ENCODE peak calls at places on chromosomes 13 and 19, in ten cellular contexts. One of them, this sample, is unnamed.

GRCh38 chr19:18007939-18008673 is at the start of gene ARRDC2:
- DNase-seq in WTC11: peak; percentile 92
- DNase-seq in activated T-helper 1 cell treated with anti-CD3 and anti-CD28 coated beads, Interleukin-12 subunit alpha, Interleukin-12 subunit beta, Interleukin-2, Interleukin-4 antibody, amounts not matched to agents 30 ng/mL and 10 ng/mL and 1 ng/mL, durations not matched to agents 14 hours and 24 hours and 36 hours: peak; percentile 87
- DNase-seq in NCI-H524 treated with DMSO at 0.1 percent for 48 hours: peak; percentile 58
- DNase-seq in DMS79: peak; percentile 80
- DNase-seq in activated naive CD8-positive, alpha-beta T cell treated with anti-CD3 and anti-CD28 coated beads, Interleukin-2, amount 50 U/mL, for 24 hours: peak; percentile 89
- DNase-seq in AG09319: peak; percentile 74
- DNase-seq in M059J: peak; percentile 82
- DNase-seq in T-cell: peak; percentile 88
- DNase-seq in skeletal muscle cell: peak; percentile 66
- DNase-seq in this sample: peak; percentile 77

GRCh38 chr13:72556945-72557344 is 170.5 kb downstream of the MZT1 start:
- DNase-seq in WTC11: no peak
- DNase-seq in activated naive CD8-positive, alpha-beta T cell treated with anti-CD3 and anti-CD28 coated beads, Interleukin-2, amount 50 U/mL, for 24 hours: no peak
- DNase-seq in T-cell: no peak
- DNase-seq in skeletal muscle cell: no peak
- DNase-seq in AG09319: no peak
- DNase-seq in DMS79: no peak
- DNase-seq in activated T-helper 1 cell treated with anti-CD3 and anti-CD28 coated beads, Interleukin-12 subunit alpha, Interleukin-12 subunit beta, Interleukin-2, Interleukin-4 antibody, amounts not matched to agents 30 ng/mL and 10 ng/mL and 1 ng/mL, durations not matched to agents 14 hours and 24 hours and 36 hours: no peak
- DNase-seq in M059J: no peak
- DNase-seq in NCI-H524 treated with DMSO at 0.1 percent for 48 hours: no peak
- DNase-seq in this sample: no peak

GRCh38 chr19:6185093-6185824 is 49.8 kb downstream of the ACSBG2 start:
- DNase-seq in DMS79: no peak
- DNase-seq in NCI-H524 treated with DMSO at 0.1 percent for 48 hours: no peak
- DNase-seq in skeletal muscle cell: no peak
- DNase-seq in activated naive CD8-positive, alpha-beta T cell treated with anti-CD3 and anti-CD28 coated beads, Interleukin-2, amount 50 U/mL, for 24 hours: no peak
- DNase-seq in AG09319: no peak
- DNase-seq in T-cell: no peak
- DNase-seq in M059J: no peak
- DNase-seq in activated T-helper 1 cell treated with anti-CD3 and anti-CD28 coated beads, Interleukin-12 subunit alpha, Interleukin-12 subunit beta, Interleukin-2, Interleukin-4 antibody, amounts not matched to agents 30 ng/mL and 10 ng/mL and 1 ng/mL, durations not matched to agents 14 hours and 24 hours and 36 hours: no peak
- DNase-seq in WTC11: no peak
- DNase-seq in this sample: no peak

GRCh38 chr13:38008636-38009035 is 139.1 kb upstream of the TRPC4 start:
- DNase-seq in DMS79: no peak
- DNase-seq in WTC11: no peak
- DNase-seq in T-cell: no peak
- DNase-seq in M059J: no peak
- DNase-seq in activated naive CD8-positive, alpha-beta T cell treated with anti-CD3 and anti-CD28 coated beads, Interleukin-2, amount 50 U/mL, for 24 hours: no peak
- DNase-seq in skeletal muscle cell: no peak
- DNase-seq in AG09319: no peak
- DNase-seq in NCI-H524 treated with DMSO at 0.1 percent for 48 hours: no peak
- DNase-seq in activated T-helper 1 cell treated with anti-CD3 and anti-CD28 coated beads, Interleukin-12 subunit alpha, Interleukin-12 subunit beta, Interleukin-2, Interleukin-4 antibody, amounts not matched to agents 30 ng/mL and 10 ng/mL and 1 ng/mL, durations not matched to agents 14 hours and 24 hours and 36 hours: no peak
- DNase-seq in this sample: no peak

GRCh38 chr13:74761794-74762193 is 627.6 kb upstream of the KLF12 start:
- DNase-seq in DMS79: no peak
- DNase-seq in NCI-H524 treated with DMSO at 0.1 percent for 48 hours: no peak
- DNase-seq in activated T-helper 1 cell treated with anti-CD3 and anti-CD28 coated beads, Interleukin-12 subunit alpha, Interleukin-12 subunit beta, Interleukin-2, Interleukin-4 antibody, amounts not matched to agents 30 ng/mL and 10 ng/mL and 1 ng/mL, durations not matched to agents 14 hours and 24 hours and 36 hours: no peak
- DNase-seq in skeletal muscle cell: peak; percentile 80
- DNase-seq in WTC11: no peak
- DNase-seq in activated naive CD8-positive, alpha-beta T cell treated with anti-CD3 and anti-CD28 coated beads, Interleukin-2, amount 50 U/mL, for 24 hours: no peak
- DNase-seq in T-cell: no peak
- DNase-seq in M059J: no peak
- DNase-seq in AG09319: peak; percentile 91
- DNase-seq in this sample: no peak

GRCh38 chr19:35044317-35045117 is 3.0 kb downstream of the HPN start:
- DNase-seq in activated T-helper 1 cell treated with anti-CD3 and anti-CD28 coated beads, Interleukin-12 subunit alpha, Interleukin-12 subunit beta, Interleukin-2, Interleukin-4 antibody, amounts not matched to agents 30 ng/mL and 10 ng/mL and 1 ng/mL, durations not matched to agents 14 hours and 24 hours and 36 hours: peak; percentile 32
- DNase-seq in WTC11: peak; percentile 83
- DNase-seq in NCI-H524 treated with DMSO at 0.1 percent for 48 hours: no peak
- DNase-seq in DMS79: no peak
- DNase-seq in M059J: peak; percentile 39
- DNase-seq in activated naive CD8-positive, alpha-beta T cell treated with anti-CD3 and anti-CD28 coated beads, Interleukin-2, amount 50 U/mL, for 24 hours: peak; percentile 73
- DNase-seq in T-cell: no peak
- DNase-seq in AG09319: no peak
- DNase-seq in skeletal muscle cell: no peak
- DNase-seq in this sample: peak; percentile 14

GRCh38 chr19:43641333-43641732 is 1.7 kb upstream of the CADM4 start:
- DNase-seq in AG09319: no peak
- DNase-seq in activated naive CD8-positive, alpha-beta T cell treated with anti-CD3 and anti-CD28 coated beads, Interleukin-2, amount 50 U/mL, for 24 hours: no peak
- DNase-seq in skeletal muscle cell: no peak
- DNase-seq in NCI-H524 treated with DMSO at 0.1 percent for 48 hours: no peak
- DNase-seq in activated T-helper 1 cell treated with anti-CD3 and anti-CD28 coated beads, Interleukin-12 subunit alpha, Interleukin-12 subunit beta, Interleukin-2, Interleukin-4 antibody, amounts not matched to agents 30 ng/mL and 10 ng/mL and 1 ng/mL, durations not matched to agents 14 hours and 24 hours and 36 hours: no peak
- DNase-seq in M059J: no peak
- DNase-seq in WTC11: no peak
- DNase-seq in DMS79: no peak
- DNase-seq in T-cell: no peak
- DNase-seq in this sample: no peak

GRCh38 chr13:114025432-114026127 is 51.7 kb upstream of the C13orf46 start:
- DNase-seq in M059J: no peak
- DNase-seq in NCI-H524 treated with DMSO at 0.1 percent for 48 hours: peak; percentile 6
- DNase-seq in AG09319: no peak
- DNase-seq in DMS79: no peak
- DNase-seq in activated naive CD8-positive, alpha-beta T cell treated with anti-CD3 and anti-CD28 coated beads, Interleukin-2, amount 50 U/mL, for 24 hours: no peak
- DNase-seq in skeletal muscle cell: peak; percentile 43
- DNase-seq in T-cell: no peak
- DNase-seq in activated T-helper 1 cell treated with anti-CD3 and anti-CD28 coated beads, Interleukin-12 subunit alpha, Interleukin-12 subunit beta, Interleukin-2, Interleukin-4 antibody, amounts not matched to agents 30 ng/mL and 10 ng/mL and 1 ng/mL, durations not matched to agents 14 hours and 24 hours and 36 hours: no peak
- DNase-seq in WTC11: no peak
- DNase-seq in this sample: no peak

GRCh38 chr13:37667631-37668161 is 69.1 kb upstream of the POSTN start:
- DNase-seq in DMS79: no peak
- DNase-seq in activated T-helper 1 cell treated with anti-CD3 and anti-CD28 coated beads, Interleukin-12 subunit alpha, Interleukin-12 subunit beta, Interleukin-2, Interleukin-4 antibody, amounts not matched to agents 30 ng/mL and 10 ng/mL and 1 ng/mL, durations not matched to agents 14 hours and 24 hours and 36 hours: no peak
- DNase-seq in M059J: no peak
- DNase-seq in skeletal muscle cell: no peak
- DNase-seq in WTC11: no peak
- DNase-seq in T-cell: no peak
- DNase-seq in NCI-H524 treated with DMSO at 0.1 percent for 48 hours: no peak
- DNase-seq in activated naive CD8-positive, alpha-beta T cell treated with anti-CD3 and anti-CD28 coated beads, Interleukin-2, amount 50 U/mL, for 24 hours: no peak
- DNase-seq in AG09319: no peak
- DNase-seq in this sample: no peak

GRCh38 chr13:65535360-65535759 is 1694.8 kb downstream of the PCDH9 start:
- DNase-seq in NCI-H524 treated with DMSO at 0.1 percent for 48 hours: no peak
- DNase-seq in skeletal muscle cell: no peak
- DNase-seq in AG09319: no peak
- DNase-seq in T-cell: no peak
- DNase-seq in DMS79: no peak
- DNase-seq in activated naive CD8-positive, alpha-beta T cell treated with anti-CD3 and anti-CD28 coated beads, Interleukin-2, amount 50 U/mL, for 24 hours: no peak
- DNase-seq in WTC11: no peak
- DNase-seq in activated T-helper 1 cell treated with anti-CD3 and anti-CD28 coated beads, Interleukin-12 subunit alpha, Interleukin-12 subunit beta, Interleukin-2, Interleukin-4 antibody, amounts not matched to agents 30 ng/mL and 10 ng/mL and 1 ng/mL, durations not matched to agents 14 hours and 24 hours and 36 hours: no peak
- DNase-seq in M059J: no peak
- DNase-seq in this sample: no peak

GRCh38 chr13:105642511-105642958 is 892.9 kb downstream of the EFNB2 start:
- DNase-seq in WTC11: no peak
- DNase-seq in M059J: peak; percentile 72
- DNase-seq in activated T-helper 1 cell treated with anti-CD3 and anti-CD28 coated beads, Interleukin-12 subunit alpha, Interleukin-12 subunit beta, Interleukin-2, Interleukin-4 antibody, amounts not matched to agents 30 ng/mL and 10 ng/mL and 1 ng/mL, durations not matched to agents 14 hours and 24 hours and 36 hours: no peak
- DNase-seq in NCI-H524 treated with DMSO at 0.1 percent for 48 hours: no peak
- DNase-seq in T-cell: no peak
- DNase-seq in activated naive CD8-positive, alpha-beta T cell treated with anti-CD3 and anti-CD28 coated beads, Interleukin-2, amount 50 U/mL, for 24 hours: no peak
- DNase-seq in skeletal muscle cell: no peak
- DNase-seq in DMS79: no peak
- DNase-seq in AG09319: no peak
- DNase-seq in this sample: no peak

GRCh38 chr13:77325371-77325941 is 1.4 kb downstream of the MYCBP2 start:
- DNase-seq in AG09319: no peak
- DNase-seq in activated T-helper 1 cell treated with anti-CD3 and anti-CD28 coated beads, Interleukin-12 subunit alpha, Interleukin-12 subunit beta, Interleukin-2, Interleukin-4 antibody, amounts not matched to agents 30 ng/mL and 10 ng/mL and 1 ng/mL, durations not matched to agents 14 hours and 24 hours and 36 hours: no peak
- DNase-seq in activated naive CD8-positive, alpha-beta T cell treated with anti-CD3 and anti-CD28 coated beads, Interleukin-2, amount 50 U/mL, for 24 hours: no peak
- DNase-seq in NCI-H524 treated with DMSO at 0.1 percent for 48 hours: no peak
- DNase-seq in DMS79: no peak
- DNase-seq in skeletal muscle cell: no peak
- DNase-seq in T-cell: no peak
- DNase-seq in WTC11: no peak
- DNase-seq in M059J: peak; percentile 33
- DNase-seq in this sample: no peak

GRCh38 chr19:46475976-46476375 is 4.6 kb upstream of the PNMA8A start:
- DNase-seq in activated naive CD8-positive, alpha-beta T cell treated with anti-CD3 and anti-CD28 coated beads, Interleukin-2, amount 50 U/mL, for 24 hours: no peak
- DNase-seq in AG09319: no peak
- DNase-seq in WTC11: no peak
- DNase-seq in T-cell: no peak
- DNase-seq in skeletal muscle cell: no peak
- DNase-seq in activated T-helper 1 cell treated with anti-CD3 and anti-CD28 coated beads, Interleukin-12 subunit alpha, Interleukin-12 subunit beta, Interleukin-2, Interleukin-4 antibody, amounts not matched to agents 30 ng/mL and 10 ng/mL and 1 ng/mL, durations not matched to agents 14 hours and 24 hours and 36 hours: no peak
- DNase-seq in DMS79: no peak
- DNase-seq in M059J: no peak
- DNase-seq in NCI-H524 treated with DMSO at 0.1 percent for 48 hours: no peak
- DNase-seq in this sample: no peak

GRCh38 chr19:44777715-44778347 is at the start of gene CBLC:
- DNase-seq in skeletal muscle cell: no peak
- DNase-seq in AG09319: no peak
- DNase-seq in NCI-H524 treated with DMSO at 0.1 percent for 48 hours: no peak
- DNase-seq in M059J: no peak
- DNase-seq in DMS79: peak; percentile 56
- DNase-seq in activated naive CD8-positive, alpha-beta T cell treated with anti-CD3 and anti-CD28 coated beads, Interleukin-2, amount 50 U/mL, for 24 hours: no peak
- DNase-seq in T-cell: no peak
- DNase-seq in activated T-helper 1 cell treated with anti-CD3 and anti-CD28 coated beads, Interleukin-12 subunit alpha, Interleukin-12 subunit beta, Interleukin-2, Interleukin-4 antibody, amounts not matched to agents 30 ng/mL and 10 ng/mL and 1 ng/mL, durations not matched to agents 14 hours and 24 hours and 36 hours: no peak
- DNase-seq in WTC11: peak; percentile 96
- DNase-seq in this sample: no peak

GRCh38 chr19:16527971-16528521 is 14.2 kb downstream of the CHERP start:
- DNase-seq in activated naive CD8-positive, alpha-beta T cell treated with anti-CD3 and anti-CD28 coated beads, Interleukin-2, amount 50 U/mL, for 24 hours: peak; percentile 34
- DNase-seq in WTC11: peak; percentile 59
- DNase-seq in M059J: no peak
- DNase-seq in skeletal muscle cell: no peak
- DNase-seq in T-cell: no peak
- DNase-seq in NCI-H524 treated with DMSO at 0.1 percent for 48 hours: no peak
- DNase-seq in DMS79: no peak
- DNase-seq in AG09319: no peak
- DNase-seq in activated T-helper 1 cell treated with anti-CD3 and anti-CD28 coated beads, Interleukin-12 subunit alpha, Interleukin-12 subunit beta, Interleukin-2, Interleukin-4 antibody, amounts not matched to agents 30 ng/mL and 10 ng/mL and 1 ng/mL, durations not matched to agents 14 hours and 24 hours and 36 hours: peak; percentile 20
- DNase-seq in this sample: no peak

GRCh38 chr19:33386361-33386858 is 12.9 kb downstream of the CEBPG start:
- DNase-seq in activated T-helper 1 cell treated with anti-CD3 and anti-CD28 coated beads, Interleukin-12 subunit alpha, Interleukin-12 subunit beta, Interleukin-2, Interleukin-4 antibody, amounts not matched to agents 30 ng/mL and 10 ng/mL and 1 ng/mL, durations not matched to agents 14 hours and 24 hours and 36 hours: no peak
- DNase-seq in T-cell: no peak
- DNase-seq in activated naive CD8-positive, alpha-beta T cell treated with anti-CD3 and anti-CD28 coated beads, Interleukin-2, amount 50 U/mL, for 24 hours: no peak
- DNase-seq in NCI-H524 treated with DMSO at 0.1 percent for 48 hours: no peak
- DNase-seq in WTC11: no peak
- DNase-seq in AG09319: no peak
- DNase-seq in skeletal muscle cell: no peak
- DNase-seq in M059J: no peak
- DNase-seq in DMS79: peak; percentile 87
- DNase-seq in this sample: no peak

GRCh38 chr13:50129923-50130685 is 114.9 kb downstream of the KCNRG start:
- DNase-seq in DMS79: no peak
- DNase-seq in M059J: peak; percentile 55
- DNase-seq in activated T-helper 1 cell treated with anti-CD3 and anti-CD28 coated beads, Interleukin-12 subunit alpha, Interleukin-12 subunit beta, Interleukin-2, Interleukin-4 antibody, amounts not matched to agents 30 ng/mL and 10 ng/mL and 1 ng/mL, durations not matched to agents 14 hours and 24 hours and 36 hours: no peak
- DNase-seq in activated naive CD8-positive, alpha-beta T cell treated with anti-CD3 and anti-CD28 coated beads, Interleukin-2, amount 50 U/mL, for 24 hours: peak; percentile 38
- DNase-seq in AG09319: no peak
- DNase-seq in NCI-H524 treated with DMSO at 0.1 percent for 48 hours: no peak
- DNase-seq in skeletal muscle cell: no peak
- DNase-seq in T-cell: no peak
- DNase-seq in WTC11: peak; percentile 49
- DNase-seq in this sample: no peak

GRCh38 chr13:91667486-91667885 is 269.1 kb downstream of the GPC5 start:
- DNase-seq in DMS79: no peak
- DNase-seq in NCI-H524 treated with DMSO at 0.1 percent for 48 hours: no peak
- DNase-seq in skeletal muscle cell: no peak
- DNase-seq in WTC11: no peak
- DNase-seq in activated T-helper 1 cell treated with anti-CD3 and anti-CD28 coated beads, Interleukin-12 subunit alpha, Interleukin-12 subunit beta, Interleukin-2, Interleukin-4 antibody, amounts not matched to agents 30 ng/mL and 10 ng/mL and 1 ng/mL, durations not matched to agents 14 hours and 24 hours and 36 hours: no peak
- DNase-seq in M059J: no peak
- DNase-seq in AG09319: no peak
- DNase-seq in activated naive CD8-positive, alpha-beta T cell treated with anti-CD3 and anti-CD28 coated beads, Interleukin-2, amount 50 U/mL, for 24 hours: no peak
- DNase-seq in T-cell: no peak
- DNase-seq in this sample: no peak

GRCh38 chr19:3338541-3339181 is 27.7 kb upstream of the NFIC start:
- DNase-seq in DMS79: no peak
- DNase-seq in T-cell: peak; percentile 78
- DNase-seq in AG09319: no peak
- DNase-seq in WTC11: no peak
- DNase-seq in activated naive CD8-positive, alpha-beta T cell treated with anti-CD3 and anti-CD28 coated beads, Interleukin-2, amount 50 U/mL, for 24 hours: peak; percentile 45
- DNase-seq in NCI-H524 treated with DMSO at 0.1 percent for 48 hours: no peak
- DNase-seq in M059J: no peak
- DNase-seq in skeletal muscle cell: no peak
- DNase-seq in activated T-helper 1 cell treated with anti-CD3 and anti-CD28 coated beads, Interleukin-12 subunit alpha, Interleukin-12 subunit beta, Interleukin-2, Interleukin-4 antibody, amounts not matched to agents 30 ng/mL and 10 ng/mL and 1 ng/mL, durations not matched to agents 14 hours and 24 hours and 36 hours: no peak
- DNase-seq in this sample: no peak

GRCh38 chr13:112516218-112516617 is 71.7 kb downstream of the TUBGCP3 start:
- DNase-seq in NCI-H524 treated with DMSO at 0.1 percent for 48 hours: no peak
- DNase-seq in activated naive CD8-positive, alpha-beta T cell treated with anti-CD3 and anti-CD28 coated beads, Interleukin-2, amount 50 U/mL, for 24 hours: no peak
- DNase-seq in T-cell: no peak
- DNase-seq in AG09319: no peak
- DNase-seq in skeletal muscle cell: no peak
- DNase-seq in activated T-helper 1 cell treated with anti-CD3 and anti-CD28 coated beads, Interleukin-12 subunit alpha, Interleukin-12 subunit beta, Interleukin-2, Interleukin-4 antibody, amounts not matched to agents 30 ng/mL and 10 ng/mL and 1 ng/mL, durations not matched to agents 14 hours and 24 hours and 36 hours: no peak
- DNase-seq in WTC11: no peak
- DNase-seq in DMS79: no peak
- DNase-seq in M059J: no peak
- DNase-seq in this sample: no peak

GRCh38 chr19:4654437-4655361 is 15.4 kb downstream of the TNFAIP8L1 start:
- DNase-seq in AG09319: no peak
- DNase-seq in activated naive CD8-positive, alpha-beta T cell treated with anti-CD3 and anti-CD28 coated beads, Interleukin-2, amount 50 U/mL, for 24 hours: no peak
- DNase-seq in activated T-helper 1 cell treated with anti-CD3 and anti-CD28 coated beads, Interleukin-12 subunit alpha, Interleukin-12 subunit beta, Interleukin-2, Interleukin-4 antibody, amounts not matched to agents 30 ng/mL and 10 ng/mL and 1 ng/mL, durations not matched to agents 14 hours and 24 hours and 36 hours: no peak
- DNase-seq in T-cell: no peak
- DNase-seq in NCI-H524 treated with DMSO at 0.1 percent for 48 hours: no peak
- DNase-seq in WTC11: no peak
- DNase-seq in DMS79: no peak
- DNase-seq in M059J: no peak
- DNase-seq in skeletal muscle cell: no peak
- DNase-seq in this sample: no peak

GRCh38 chr19:3397266-3398022 is 31.1 kb downstream of the NFIC start:
- DNase-seq in NCI-H524 treated with DMSO at 0.1 percent for 48 hours: no peak
- DNase-seq in skeletal muscle cell: no peak
- DNase-seq in DMS79: no peak
- DNase-seq in T-cell: no peak
- DNase-seq in M059J: no peak
- DNase-seq in AG09319: no peak
- DNase-seq in WTC11: peak; percentile 31
- DNase-seq in activated naive CD8-positive, alpha-beta T cell treated with anti-CD3 and anti-CD28 coated beads, Interleukin-2, amount 50 U/mL, for 24 hours: no peak
- DNase-seq in activated T-helper 1 cell treated with anti-CD3 and anti-CD28 coated beads, Interleukin-12 subunit alpha, Interleukin-12 subunit beta, Interleukin-2, Interleukin-4 antibody, amounts not matched to agents 30 ng/mL and 10 ng/mL and 1 ng/mL, durations not matched to agents 14 hours and 24 hours and 36 hours: no peak
- DNase-seq in this sample: no peak

GRCh38 chr19:55285225-55285890 is 1.6 kb downstream of the BRSK1 start:
- DNase-seq in AG09319: no peak
- DNase-seq in activated T-helper 1 cell treated with anti-CD3 and anti-CD28 coated beads, Interleukin-12 subunit alpha, Interleukin-12 subunit beta, Interleukin-2, Interleukin-4 antibody, amounts not matched to agents 30 ng/mL and 10 ng/mL and 1 ng/mL, durations not matched to agents 14 hours and 24 hours and 36 hours: no peak
- DNase-seq in NCI-H524 treated with DMSO at 0.1 percent for 48 hours: no peak
- DNase-seq in skeletal muscle cell: no peak
- DNase-seq in M059J: no peak
- DNase-seq in activated naive CD8-positive, alpha-beta T cell treated with anti-CD3 and anti-CD28 coated beads, Interleukin-2, amount 50 U/mL, for 24 hours: no peak
- DNase-seq in WTC11: no peak
- DNase-seq in T-cell: no peak
- DNase-seq in DMS79: no peak
- DNase-seq in this sample: no peak

GRCh38 chr19:2188708-2189385 is 25.1 kb downstream of the DOT1L start:
- DNase-seq in WTC11: no peak
- DNase-seq in skeletal muscle cell: no peak
- DNase-seq in activated naive CD8-positive, alpha-beta T cell treated with anti-CD3 and anti-CD28 coated beads, Interleukin-2, amount 50 U/mL, for 24 hours: no peak
- DNase-seq in activated T-helper 1 cell treated with anti-CD3 and anti-CD28 coated beads, Interleukin-12 subunit alpha, Interleukin-12 subunit beta, Interleukin-2, Interleukin-4 antibody, amounts not matched to agents 30 ng/mL and 10 ng/mL and 1 ng/mL, durations not matched to agents 14 hours and 24 hours and 36 hours: no peak
- DNase-seq in NCI-H524 treated with DMSO at 0.1 percent for 48 hours: no peak
- DNase-seq in AG09319: no peak
- DNase-seq in T-cell: no peak
- DNase-seq in DMS79: no peak
- DNase-seq in M059J: no peak
- DNase-seq in this sample: no peak

GRCh38 chr13:109666656-109667448 is 119.5 kb downstream of the IRS2 start:
- DNase-seq in activated T-helper 1 cell treated with anti-CD3 and anti-CD28 coated beads, Interleukin-12 subunit alpha, Interleukin-12 subunit beta, Interleukin-2, Interleukin-4 antibody, amounts not matched to agents 30 ng/mL and 10 ng/mL and 1 ng/mL, durations not matched to agents 14 hours and 24 hours and 36 hours: no peak
- DNase-seq in NCI-H524 treated with DMSO at 0.1 percent for 48 hours: no peak
- DNase-seq in M059J: peak; percentile 22
- DNase-seq in activated naive CD8-positive, alpha-beta T cell treated with anti-CD3 and anti-CD28 coated beads, Interleukin-2, amount 50 U/mL, for 24 hours: no peak
- DNase-seq in AG09319: no peak
- DNase-seq in WTC11: no peak
- DNase-seq in T-cell: no peak
- DNase-seq in DMS79: no peak
- DNase-seq in skeletal muscle cell: no peak
- DNase-seq in this sample: no peak

GRCh38 chr19:38079926-38080380 is 144.1 kb downstream of the DPF1 start:
- DNase-seq in WTC11: no peak
- DNase-seq in activated naive CD8-positive, alpha-beta T cell treated with anti-CD3 and anti-CD28 coated beads, Interleukin-2, amount 50 U/mL, for 24 hours: no peak
- DNase-seq in NCI-H524 treated with DMSO at 0.1 percent for 48 hours: no peak
- DNase-seq in T-cell: no peak
- DNase-seq in M059J: peak; percentile 90
- DNase-seq in skeletal muscle cell: peak; percentile 71
- DNase-seq in DMS79: peak; percentile 40
- DNase-seq in activated T-helper 1 cell treated with anti-CD3 and anti-CD28 coated beads, Interleukin-12 subunit alpha, Interleukin-12 subunit beta, Interleukin-2, Interleukin-4 antibody, amounts not matched to agents 30 ng/mL and 10 ng/mL and 1 ng/mL, durations not matched to agents 14 hours and 24 hours and 36 hours: no peak
- DNase-seq in AG09319: peak; percentile 40
- DNase-seq in this sample: no peak

GRCh38 chr13:20069956-20070355 is 90.9 kb downstream of the GJA3 start:
- DNase-seq in activated T-helper 1 cell treated with anti-CD3 and anti-CD28 coated beads, Interleukin-12 subunit alpha, Interleukin-12 subunit beta, Interleukin-2, Interleukin-4 antibody, amounts not matched to agents 30 ng/mL and 10 ng/mL and 1 ng/mL, durations not matched to agents 14 hours and 24 hours and 36 hours: no peak
- DNase-seq in DMS79: no peak
- DNase-seq in M059J: no peak
- DNase-seq in NCI-H524 treated with DMSO at 0.1 percent for 48 hours: no peak
- DNase-seq in T-cell: no peak
- DNase-seq in AG09319: peak; percentile 7
- DNase-seq in WTC11: no peak
- DNase-seq in activated naive CD8-positive, alpha-beta T cell treated with anti-CD3 and anti-CD28 coated beads, Interleukin-2, amount 50 U/mL, for 24 hours: no peak
- DNase-seq in skeletal muscle cell: no peak
- DNase-seq in this sample: no peak

This sample was measured in DMS 273 treated with DMSO at 0.1 percent for 48 hours.